ENCODE peak calls at places on chromosomes 2 and 18, in nine cellular contexts. One of them, this sample, is unnamed.

GRCh38 chr18:9569178-9569577 is 45.2 kb downstream of the PPP4R1 start:
- DNase-seq in PC-3: no peak
- DNase-seq in A549: no peak
- DNase-seq in Calu3: no peak
- DNase-seq in LNCaP clone FGC: no peak
- DNase-seq in activated T-helper 1 cell treated with Interleukin-2 at 50 U/mL for 16 hours: no peak
- DNase-seq in stimulated activated CD4-positive, alpha-beta T cell treated with anti-CD3 and anti-CD28 coated beads, Interleukin-2, amount 100 ng/mL, for 48 hours: no peak
- DNase-seq in CD8-positive, alpha-beta memory T cell: no peak
- DNase-seq in fibroblast of the aortic adventitia: no peak
- DNase-seq in this sample: no peak

GRCh38 chr18:5678779-5679406 is 135.1 kb upstream of the EPB41L3 start:
- DNase-seq in stimulated activated CD4-positive, alpha-beta T cell treated with anti-CD3 and anti-CD28 coated beads, Interleukin-2, amount 100 ng/mL, for 48 hours: no peak
- DNase-seq in fibroblast of the aortic adventitia: no peak
- DNase-seq in LNCaP clone FGC: no peak
- DNase-seq in PC-3: no peak
- DNase-seq in CD8-positive, alpha-beta memory T cell: no peak
- DNase-seq in Calu3: no peak
- DNase-seq in A549: no peak
- DNase-seq in activated T-helper 1 cell treated with Interleukin-2 at 50 U/mL for 16 hours: no peak
- DNase-seq in this sample: no peak

GRCh38 chr18:76208632-76209308 is 286.3 kb downstream of the ZNF516 start:
- DNase-seq in CD8-positive, alpha-beta memory T cell: no peak
- DNase-seq in Calu3: no peak
- DNase-seq in activated T-helper 1 cell treated with Interleukin-2 at 50 U/mL for 16 hours: no peak
- DNase-seq in PC-3: no peak
- DNase-seq in fibroblast of the aortic adventitia: peak; percentile 4
- DNase-seq in stimulated activated CD4-positive, alpha-beta T cell treated with anti-CD3 and anti-CD28 coated beads, Interleukin-2, amount 100 ng/mL, for 48 hours: no peak
- DNase-seq in A549: no peak
- DNase-seq in LNCaP clone FGC: no peak
- DNase-seq in this sample: no peak

GRCh38 chr2:27909901-27910300 is 19.4 kb downstream of the BABAM2 start:
- DNase-seq in LNCaP clone FGC: no peak
- DNase-seq in activated T-helper 1 cell treated with Interleukin-2 at 50 U/mL for 16 hours: no peak
- DNase-seq in PC-3: no peak
- DNase-seq in CD8-positive, alpha-beta memory T cell: no peak
- DNase-seq in fibroblast of the aortic adventitia: no peak
- DNase-seq in A549: no peak
- DNase-seq in stimulated activated CD4-positive, alpha-beta T cell treated with anti-CD3 and anti-CD28 coated beads, Interleukin-2, amount 100 ng/mL, for 48 hours: no peak
- DNase-seq in Calu3: no peak
- DNase-seq in this sample: no peak

GRCh38 chr2:76684762-76685161 is 837.4 kb downstream of the LRRTM4 start:
- DNase-seq in activated T-helper 1 cell treated with Interleukin-2 at 50 U/mL for 16 hours: no peak
- DNase-seq in Calu3: no peak
- DNase-seq in LNCaP clone FGC: no peak
- DNase-seq in CD8-positive, alpha-beta memory T cell: no peak
- DNase-seq in PC-3: no peak
- DNase-seq in fibroblast of the aortic adventitia: no peak
- DNase-seq in A549: no peak
- DNase-seq in stimulated activated CD4-positive, alpha-beta T cell treated with anti-CD3 and anti-CD28 coated beads, Interleukin-2, amount 100 ng/mL, for 48 hours: no peak
- DNase-seq in this sample: no peak

GRCh38 chr2:45259144-45259543 is 249.9 kb upstream of the SIX2 start:
- DNase-seq in Calu3: peak; percentile 23
- DNase-seq in fibroblast of the aortic adventitia: no peak
- DNase-seq in PC-3: peak; percentile 87
- DNase-seq in stimulated activated CD4-positive, alpha-beta T cell treated with anti-CD3 and anti-CD28 coated beads, Interleukin-2, amount 100 ng/mL, for 48 hours: no peak
- DNase-seq in A549: no peak
- DNase-seq in CD8-positive, alpha-beta memory T cell: no peak
- DNase-seq in LNCaP clone FGC: peak; percentile 71
- DNase-seq in activated T-helper 1 cell treated with Interleukin-2 at 50 U/mL for 16 hours: no peak
- DNase-seq in this sample: no peak

GRCh38 chr2:96108578-96109561 is 7.5 kb downstream of the ADRA2B start:
- DNase-seq in activated T-helper 1 cell treated with Interleukin-2 at 50 U/mL for 16 hours: no peak
- DNase-seq in Calu3: no peak
- DNase-seq in fibroblast of the aortic adventitia: peak; percentile 17
- DNase-seq in PC-3: no peak
- DNase-seq in CD8-positive, alpha-beta memory T cell: no peak
- DNase-seq in A549: no peak
- DNase-seq in LNCaP clone FGC: no peak
- DNase-seq in stimulated activated CD4-positive, alpha-beta T cell treated with anti-CD3 and anti-CD28 coated beads, Interleukin-2, amount 100 ng/mL, for 48 hours: no peak
- DNase-seq in this sample: no peak

GRCh38 chr2:73297151-73297559 is 3.8 kb upstream of the EGR4 start:
- DNase-seq in LNCaP clone FGC: no peak
- DNase-seq in stimulated activated CD4-positive, alpha-beta T cell treated with anti-CD3 and anti-CD28 coated beads, Interleukin-2, amount 100 ng/mL, for 48 hours: no peak
- DNase-seq in Calu3: no peak
- DNase-seq in fibroblast of the aortic adventitia: no peak
- DNase-seq in PC-3: no peak
- DNase-seq in A549: no peak
- DNase-seq in activated T-helper 1 cell treated with Interleukin-2 at 50 U/mL for 16 hours: no peak
- DNase-seq in CD8-positive, alpha-beta memory T cell: no peak
- DNase-seq in this sample: peak; percentile 6

GRCh38 chr2:138238908-138239307 is 262.7 kb upstream of the SPOPL start:
- DNase-seq in CD8-positive, alpha-beta memory T cell: no peak
- DNase-seq in LNCaP clone FGC: no peak
- DNase-seq in A549: no peak
- DNase-seq in stimulated activated CD4-positive, alpha-beta T cell treated with anti-CD3 and anti-CD28 coated beads, Interleukin-2, amount 100 ng/mL, for 48 hours: no peak
- DNase-seq in Calu3: no peak
- DNase-seq in fibroblast of the aortic adventitia: no peak
- DNase-seq in activated T-helper 1 cell treated with Interleukin-2 at 50 U/mL for 16 hours: no peak
- DNase-seq in PC-3: no peak
- DNase-seq in this sample: no peak

This sample was measured in mesenchymal stem cell.